ENCODE peak calls at places on chromosomes 5 and 9, in ten cellular contexts. K, Y, A, N, W, F, U, C, V and P are unnamed samples.

GRCh38 chr5:7261049-7261448 is 134.9 kb upstream of the ADCY2 start:
- DNase-seq in K (no peak), Y (peak), A (peak), N (no peak), W (no peak), F (peak), U (peak), C (peak), V (no peak), P (no peak)

GRCh38 chr5:41785061-41785460 is 85.2 kb downstream of the OXCT1 start:
- DNase-seq in K (no peak), Y (no peak), A (no peak), N (no peak), W (peak), F (no peak), U (no peak), C (no peak), V (no peak), P (no peak)

GRCh38 chr9:134607971-134608370 is 33.6 kb upstream of the COL5A1 start:
- DNase-seq in K (no peak), Y (no peak), A (no peak), N (no peak), W (no peak), F (peak), U (no peak), C (no peak), V (no peak), P (no peak)

GRCh38 chr5:7866194-7866593 is 2.6 kb downstream of the FASTKD3 start:
- DNase-seq in K (no peak), Y (no peak), A (no peak), N (no peak), W (no peak), F (no peak), U (no peak), C (no peak), V (no peak), P (no peak)

GRCh38 chr5:150517272-150518152 is 9.6 kb downstream of the NDST1 start:
- DNase-seq in K (peak), Y (peak), A (no peak), N (no peak), W (no peak), F (peak), U (no peak), C (peak), V (no peak), P (peak)

GRCh38 chr5:180105827-180106312 is 34.3 kb upstream of the RNF130 start:
- DNase-seq in K (no peak), Y (no peak), A (no peak), N (no peak), W (no peak), F (no peak), U (no peak), C (peak), V (no peak), P (no peak)

GRCh38 chr9:116860509-116861120 is 173.5 kb downstream of the TRIM32 start:
- DNase-seq in K (peak), Y (peak), A (peak), N (peak), W (peak), F (peak), U (peak), C (peak), V (no peak), P (peak)

GRCh38 chr5:61347088-61347487 is 15.0 kb downstream of the ZSWIM6 start:
- DNase-seq in K (no peak), Y (no peak), A (no peak), N (no peak), W (no peak), F (no peak), U (no peak), C (no peak), V (no peak), P (peak)

GRCh38 chr5:438481-438981 is 4.4 kb upstream of the EXOC3 start:
- DNase-seq in K (no peak), Y (no peak), A (no peak), N (no peak), W (no peak), F (no peak), U (no peak), C (no peak), V (no peak), P (no peak)

GRCh38 chr9:19788152-19788551 is 685 bp downstream of the SLC24A2 start:
- DNase-seq in K (peak), Y (no peak), A (peak), N (peak), W (no peak), F (no peak), U (peak), C (no peak), V (no peak), P (no peak)

GRCh38 chr9:108142504-108143201 is 653.1 kb upstream of the KLF4 start:
- DNase-seq in K (no peak), Y (no peak), A (peak), N (peak), W (no peak), F (peak), U (no peak), C (no peak), V (no peak), P (peak)

GRCh38 chr9:109182940-109183798 is 16.1 kb upstream of the FRRS1L start:
- DNase-seq in K (peak), Y (peak), A (peak), N (no peak), W (peak), F (peak), U (peak), C (peak), V (no peak), P (peak)

GRCh38 chr9:135049460-135049859 is 38.0 kb upstream of the OLFM1 start:
- DNase-seq in K (no peak), Y (no peak), A (no peak), N (no peak), W (no peak), F (no peak), U (no peak), C (no peak), V (no peak), P (no peak)

GRCh38 chr9:138100711-138101349 is 223.2 kb downstream of the CACNA1B start:
- DNase-seq in K (no peak), Y (no peak), A (no peak), N (no peak), W (peak), F (no peak), U (peak), C (no peak), V (no peak), P (no peak)

GRCh38 chr9:93650448-93650847 is 74.1 kb downstream of the PHF2 start:
- DNase-seq in K (no peak), Y (no peak), A (no peak), N (no peak), W (no peak), F (no peak), U (no peak), C (no peak), V (no peak), P (no peak)

GRCh38 chr5:71836084-71836483 is 117.0 kb downstream of the CARTPT start:
- DNase-seq in K (no peak), Y (peak), A (no peak), N (no peak), W (no peak), F (peak), U (no peak), C (no peak), V (no peak), P (peak)

GRCh38 chr5:37889612-37890317 is 49.9 kb upstream of the GDNF start:
- DNase-seq in K (peak), Y (no peak), A (no peak), N (no peak), W (no peak), F (peak), U (no peak), C (no peak), V (no peak), P (peak)

GRCh38 chr5:68557162-68557936 is 341.8 kb downstream of the PIK3R1 start:
- DNase-seq in K (no peak), Y (no peak), A (no peak), N (no peak), W (no peak), F (no peak), U (no peak), C (no peak), V (no peak), P (peak)

GRCh38 chr5:172213126-172213525 is 19.2 kb downstream of the EFCAB9 start:
- DNase-seq in K (no peak), Y (no peak), A (no peak), N (no peak), W (no peak), F (no peak), U (no peak), C (no peak), V (no peak), P (no peak)

GRCh38 chr9:77583366-77583626 is 64.8 kb downstream of the GNA14 start:
- DNase-seq in K (no peak), Y (no peak), A (no peak), N (no peak), W (no peak), F (no peak), U (no peak), C (no peak), V (no peak), P (no peak)

GRCh38 chr9:35051069-35051967 is 21.1 kb downstream of the VCP start:
- DNase-seq in K (peak), Y (peak), A (peak), N (no peak), W (peak), F (peak), U (peak), C (peak), V (peak), P (peak)

GRCh38 chr9:85408494-85408893 is 333.3 kb downstream of the AGTPBP1 start:
- DNase-seq in K (no peak), Y (no peak), A (no peak), N (no peak), W (no peak), F (no peak), U (no peak), C (no peak), V (no peak), P (no peak)

GRCh38 chr5:100643473-100643872 is 108.3 kb downstream of the FAM174A start:
- DNase-seq in K (peak), Y (no peak), A (no peak), N (no peak), W (no peak), F (peak), U (no peak), C (no peak), V (no peak), P (peak)

GRCh38 chr9:111287127-111287526 is 42.9 kb downstream of the OR2K2 start:
- DNase-seq in K (peak), Y (peak), A (no peak), N (no peak), W (no peak), F (peak), U (no peak), C (no peak), V (no peak), P (peak)

GRCh38 chr5:83009408-83009807 is 67.8 kb downstream of the TMEM167A start:
- DNase-seq in K (no peak), Y (no peak), A (no peak), N (no peak), W (no peak), F (no peak), U (no peak), C (no peak), V (no peak), P (no peak)

GRCh38 chr5:16616536-16617271 is at the start of gene RETREG1:
- DNase-seq in K (peak), Y (peak), A (peak), N (peak), W (no peak), F (peak), U (peak), C (peak), V (peak), P (peak)

GRCh38 chr5:78758169-78758839 is 109.7 kb upstream of the LHFPL2 start:
- DNase-seq in K (no peak), Y (no peak), A (no peak), N (no peak), W (no peak), F (peak), U (no peak), C (no peak), V (no peak), P (peak)

GRCh38 chr5:81165493-81166119 is 67.5 kb upstream of the CKMT2 start:
- DNase-seq in K (peak), Y (peak), A (peak), N (peak), W (peak), F (peak), U (peak), C (peak), V (peak), P (peak)

GRCh38 chr9:22173959-22174358 is 164.9 kb upstream of the CDKN2B start:
- DNase-seq in K (no peak), Y (no peak), A (no peak), N (no peak), W (no peak), F (no peak), U (no peak), C (no peak), V (no peak), P (no peak)